ENCODE peak calls at places on chromosomes 11 and 22, in five cellular contexts. Z is left ventricle myocardium inferior, H is neural crest cell, R is Calu3, T is NCI-H1092. Q is an unnamed sample.

GRCh38 chr22:38081941-38082828 is 1.8 kb downstream of the SLC16A8 start:
- DNase-seq in Z (no peak), H (no peak), R (no peak), T (no peak), Q (no peak)

GRCh38 chr22:19597399-19597735 is 73.2 kb upstream of the CLDN5 start:
- DNase-seq in Z (no peak), H (no peak), R (no peak), T (no peak), Q (no peak)

GRCh38 chr11:114448749-114449484 is 9.7 kb downstream of the REXO2 start:
- DNase-seq in Z (no peak), H (no peak), R (no peak), T (no peak), Q (no peak)

GRCh38 chr11:48045536-48045935 is 65.2 kb downstream of the PTPRJ start:
- DNase-seq in Z (no peak), H (no peak), R (no peak), T (no peak), Q (no peak)

GRCh38 chr11:22792497-22792896 is 37.1 kb downstream of the SVIP start:
- DNase-seq in Z (no peak), H (no peak), R (peak), T (no peak), Q (peak)

GRCh38 chr11:34655335-34656008 is 34.6 kb downstream of the EHF start:
- DNase-seq in Z (no peak), H (no peak), R (no peak), T (no peak), Q (no peak)

GRCh38 chr11:86818466-86819282 is 18.3 kb downstream of the PRSS23 start:
- DNase-seq in Z (no peak), H (no peak), R (no peak), T (peak), Q (no peak)

GRCh38 chr11:117421041-117421440 is 93.4 kb downstream of the CEP164 start:
- DNase-seq in Z (no peak), H (no peak), R (no peak), T (no peak), Q (no peak)

GRCh38 chr22:37843746-37844089 is 416 bp downstream of the ANKRD54 start:
- DNase-seq in Z (peak), H (no peak), R (peak), T (peak), Q (no peak)

GRCh38 chr22:23911318-23911980 is 17.3 kb downstream of the MIF start:
- DNase-seq in Z (no peak), H (no peak), R (no peak), T (no peak), Q (peak)

GRCh38 chr11:118106789-118107335 is 20.1 kb upstream of the SMIM35 start:
- DNase-seq in Z (no peak), H (no peak), R (no peak), T (no peak), Q (no peak)

GRCh38 chr22:25774575-25775026 is 32.6 kb downstream of the MYO18B start:
- DNase-seq in Z (no peak), H (peak), R (peak), T (no peak), Q (peak)

GRCh38 chr22:31841029-31841827 is 87.4 kb downstream of the DEPDC5 start:
- DNase-seq in Z (no peak), H (no peak), R (no peak), T (no peak), Q (no peak)

GRCh38 chr22:27461470-27461869 is 340.1 kb downstream of the MN1 start:
- DNase-seq in Z (no peak), H (no peak), R (peak), T (no peak), Q (peak)

GRCh38 chr22:45684169-45684568 is 12.5 kb downstream of the ATXN10 start:
- DNase-seq in Z (no peak), H (no peak), R (no peak), T (no peak), Q (no peak)

GRCh38 chr11:79940165-79940564 is 499.3 kb upstream of the TENM4 start:
- DNase-seq in Z (no peak), H (no peak), R (no peak), T (no peak), Q (no peak)

GRCh38 chr11:73139476-73140198 is 2.5 kb downstream of the FCHSD2 start:
- DNase-seq in Z (no peak), H (no peak), R (no peak), T (no peak), Q (no peak)

GRCh38 chr11:68471360-68472340 is 11.1 kb downstream of the PPP6R3 start:
- DNase-seq in Z (no peak), H (no peak), R (no peak), T (no peak), Q (no peak)

GRCh38 chr22:46749682-46750529 is 11.9 kb upstream of the CERK start:
- DNase-seq in Z (no peak), H (no peak), R (peak), T (no peak), Q (no peak)

GRCh38 chr11:95016133-95016532 is 8.9 kb upstream of the KDM4E start:
- DNase-seq in Z (no peak), H (no peak), R (no peak), T (no peak), Q (no peak)

GRCh38 chr11:132312161-132312560 is 941.7 kb downstream of the NTM start:
- DNase-seq in Z (no peak), H (no peak), R (no peak), T (no peak), Q (peak)

GRCh38 chr11:128026596-128026995 is 560.8 kb downstream of the ETS1 start:
- DNase-seq in Z (no peak), H (no peak), R (peak), T (no peak), Q (no peak)

GRCh38 chr11:116807601-116808261 is 15.4 kb downstream of the APOA4 start:
- DNase-seq in Z (no peak), H (no peak), R (no peak), T (no peak), Q (no peak)

GRCh38 chr11:133479209-133479608 is 53.1 kb downstream of the OPCML start:
- DNase-seq in Z (no peak), H (no peak), R (no peak), T (no peak), Q (no peak)

GRCh38 chr22:30783021-30783420 is 88.3 kb downstream of the OSBP2 start:
- DNase-seq in Z (no peak), H (no peak), R (no peak), T (no peak), Q (no peak)

GRCh38 chr11:2534131-2534956 is 89.5 kb downstream of the KCNQ1 start:
- DNase-seq in Z (peak), H (no peak), R (peak), T (no peak), Q (peak)

GRCh38 chr11:121613724-121614123 is 161.0 kb upstream of the SORL1-AS1 start:
- DNase-seq in Z (no peak), H (no peak), R (no peak), T (no peak), Q (no peak)